ENCODE peak calls at places on chromosomes 12 and 14, in six cellular contexts. V is naive thymus-derived CD4-positive, alpha-beta T cell; T is IMR-90; Z is fibroblast of lung; W is upper lobe of right lung; H is iPS DF 6.9. O is an unnamed sample.

GRCh38 chr12:14240873-14241220 is 124.6 kb upstream of the ATF7IP start:
- DNase-seq in W (no peak), T (no peak), V (no peak), H (no peak), Z (no peak), O (no peak)

GRCh38 chr12:4089147-4089606 is 184.4 kb upstream of the CCND2 start:
- DNase-seq in Z (no peak), H (no peak), W (no peak), V (no peak), T (no peak), O (no peak)

GRCh38 chr12:12804432-12804886 is 8.7 kb upstream of the DDX47 start:
- DNase-seq in Z (peak), V (no peak), T (peak), H (no peak), W (no peak), O (peak)

GRCh38 chr12:28237423-28237822 is 47.2 kb downstream of the CCDC91 start:
- DNase-seq in T (no peak), W (no peak), H (no peak), Z (no peak), V (no peak), O (no peak)

GRCh38 chr12:27163048-27163715 is 80.8 kb upstream of the C12orf71 start:
- DNase-seq in V (no peak), Z (peak), H (no peak), W (no peak), T (peak), O (no peak)

GRCh38 chr12:24562761-24563392 is 386.0 kb downstream of the BCAT1 start:
- DNase-seq in Z (peak), H (no peak), T (peak), W (peak), V (no peak), O (no peak)

GRCh38 chr12:103868215-103868614 is 27.2 kb upstream of the NT5DC3 start:
- DNase-seq in H (no peak), T (no peak), V (no peak), W (no peak), Z (peak), O (no peak)

GRCh38 chr12:95303476-95303875 is 85.9 kb downstream of the VEZT start:
- DNase-seq in V (no peak), Z (peak), W (no peak), H (no peak), T (peak), O (no peak)

GRCh38 chr12:50258167-50258551 is 25.2 kb downstream of the LIMA1 start:
- DNase-seq in W (no peak), T (no peak), H (no peak), V (no peak), Z (no peak), O (no peak)

GRCh38 chr12:80044694-80045046 is 54.7 kb upstream of the OTOGL start:
- DNase-seq in T (peak), H (no peak), V (no peak), W (no peak), Z (peak), O (peak)

GRCh38 chr14:24297190-24297964 is 2.2 kb downstream of the DHRS1 start:
- DNase-seq in V (no peak), Z (no peak), H (no peak), T (peak), W (no peak), O (no peak)

GRCh38 chr14:67071506-67071905 is 117.7 kb upstream of the GARIN2 start:
- DNase-seq in W (no peak), Z (no peak), T (no peak), V (no peak), H (no peak), O (no peak)

GRCh38 chr12:46179693-46180452 is 89.0 kb downstream of the SLC38A1 start:
- DNase-seq in W (no peak), V (no peak), T (no peak), H (no peak), Z (no peak), O (no peak)

GRCh38 chr14:32043624-32044023 is 33.5 kb upstream of the ARHGAP5 start:
- DNase-seq in Z (no peak), H (no peak), V (no peak), W (no peak), T (no peak), O (no peak)

GRCh38 chr12:2636741-2637140 is 158.0 kb upstream of the FKBP4 start:
- DNase-seq in V (no peak), Z (no peak), W (no peak), H (no peak), T (no peak), O (no peak)

GRCh38 chr12:52277486-52278245 is 3.2 kb downstream of the KRT86 start:
- DNase-seq in T (no peak), V (no peak), H (no peak), Z (no peak), W (no peak), O (no peak)

GRCh38 chr12:124567035-124567672 is at the start of gene NCOR2:
- DNase-seq in H (no peak), T (no peak), V (peak), W (peak), Z (no peak), O (no peak)

GRCh38 chr12:26642361-26642760 is 190.6 kb downstream of the ITPR2 start:
- DNase-seq in W (no peak), Z (peak), T (peak), H (no peak), V (no peak), O (no peak)

GRCh38 chr12:108689314-108690190 is 41.8 kb downstream of the CORO1C start:
- DNase-seq in W (no peak), T (peak), V (peak), H (no peak), Z (peak), O (no peak)

GRCh38 chr12:47832263-47832933 is 12.7 kb upstream of the HDAC7 start:
- DNase-seq in Z (no peak), T (no peak), W (no peak), H (no peak), V (no peak), O (no peak)

GRCh38 chr14:106790189-106791036 is 1264.0 kb downstream of the TMEM121 start:
- DNase-seq in T (no peak), Z (no peak), W (peak), H (no peak), V (peak), O (no peak)

GRCh38 chr12:70321182-70321581 is 44.9 kb upstream of the KCNMB4 start:
- DNase-seq in Z (no peak), W (no peak), T (no peak), V (no peak), H (no peak), O (no peak)

GRCh38 chr14:101965145-101965531 is 765 bp downstream of the DYNC1H1 start:
- DNase-seq in V (peak), T (peak), W (peak), Z (peak), H (no peak), O (no peak)

GRCh38 chr12:48980953-48981756 is 3.0 kb downstream of the WNT1 start:
- DNase-seq in H (no peak), V (peak), T (peak), Z (no peak), W (peak), O (no peak)

GRCh38 chr12:13183621-13184020 is 12.9 kb upstream of the EMP1 start:
- DNase-seq in H (no peak), V (no peak), W (no peak), T (peak), Z (no peak), O (no peak)

GRCh38 chr12:107296681-107297086 is 203.3 kb upstream of the CRY1 start:
- DNase-seq in V (no peak), Z (peak), H (no peak), T (no peak), W (no peak), O (no peak)

GRCh38 chr12:54126696-54127537 is 61.9 kb downstream of the SMUG1 start:
- DNase-seq in H (no peak), W (no peak), T (no peak), V (no peak), Z (no peak), O (no peak)

GRCh38 chr14:50345891-50346422 is 33.8 kb downstream of the DMAC2L start:
- DNase-seq in V (no peak), W (no peak), Z (no peak), T (no peak), H (no peak), O (no peak)

GRCh38 chr14:24408764-24409163 is 10.0 kb downstream of the NYNRIN start:
- DNase-seq in V (no peak), H (no peak), T (no peak), W (no peak), Z (no peak), O (no peak)

GRCh38 chr12:108914031-108914630 is 34.2 kb downstream of the DAO start:
- DNase-seq in W (no peak), Z (peak), T (no peak), H (no peak), V (no peak), O (no peak)

GRCh38 chr12:38838211-38838850 is 67.1 kb downstream of the CPNE8 start:
- DNase-seq in Z (no peak), H (no peak), V (no peak), W (no peak), T (no peak), O (no peak)
- H3K27ac ChIP-seq in Z (no peak), H (no peak), V (no peak), W (no peak), T (no peak), O (no peak)

DNA sequence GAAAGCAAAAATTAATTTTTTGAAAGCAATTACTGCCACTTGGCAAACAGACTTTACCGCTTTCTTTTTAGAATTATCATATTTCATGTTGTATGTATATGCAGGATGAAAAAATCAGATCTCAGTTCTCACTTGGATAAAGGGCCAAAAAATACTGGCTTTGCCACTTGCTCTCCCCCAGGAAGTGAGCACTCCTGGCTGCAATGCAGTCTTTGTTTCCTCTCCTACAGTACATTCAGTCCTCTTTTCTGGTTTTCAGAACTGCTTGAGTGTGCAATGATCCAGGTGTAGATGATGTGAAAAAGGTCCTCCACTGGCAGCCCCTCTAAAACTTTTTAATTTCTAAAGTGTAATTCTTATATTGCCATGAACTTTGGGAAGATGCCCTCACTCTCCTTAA is 183.4 kb downstream of the SLC25A21 start:
- DNase-seq in Z (no peak), W (no peak), T (no peak), H (no peak), V (no peak), O (no peak)
- H3K27ac ChIP-seq in Z (no peak), W (no peak), T (no peak), H (no peak), V (no peak), O (no peak)

DNA sequence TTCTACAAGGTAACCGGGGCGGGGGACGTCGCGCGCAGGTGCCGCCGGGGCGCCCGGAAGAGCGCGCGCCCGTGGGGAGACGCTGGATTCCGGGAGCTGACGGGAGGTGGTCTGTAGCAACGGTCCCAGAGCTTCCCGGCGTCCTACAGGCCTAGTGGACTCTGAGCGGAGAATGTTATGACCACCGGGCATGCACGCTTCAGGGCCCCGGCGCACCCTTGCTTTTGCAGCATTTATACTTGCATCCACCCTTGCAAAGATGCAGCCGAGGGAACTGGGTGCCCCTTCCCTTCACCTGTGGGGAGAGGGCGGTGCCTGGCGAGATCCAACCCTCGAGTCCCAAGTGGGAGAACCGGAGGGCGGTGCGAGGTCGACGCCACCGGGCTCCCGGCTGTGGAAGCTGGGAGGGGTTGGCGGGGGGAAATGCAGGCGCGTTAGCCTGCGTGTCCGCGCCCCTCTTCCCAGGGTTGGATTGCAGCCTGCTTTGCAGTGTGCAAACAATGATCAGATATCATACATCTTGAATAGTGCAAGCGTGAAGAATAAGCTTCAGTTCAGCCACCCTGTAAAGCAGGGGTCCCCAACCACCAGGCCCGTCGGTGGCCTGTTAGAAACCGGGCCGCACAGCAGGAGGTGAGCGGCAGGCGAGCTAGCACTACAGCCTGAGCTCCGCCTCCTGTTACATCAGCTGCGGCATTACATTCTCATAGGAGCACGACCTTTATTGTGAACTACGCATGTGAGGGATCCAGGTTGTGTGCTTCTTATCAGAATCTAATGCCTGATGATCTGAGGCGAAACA is 576 bp downstream of the ERP29 start:
- DNase-seq in H (no peak), Z (peak), T (peak), W (peak), V (peak), O (no peak)
- H3K27ac ChIP-seq in H (no peak), Z (peak), T (peak), W (peak), V (peak), O (peak)

GRCh38 chr14:57291692-57292647 is 23.2 kb downstream of the AP5M1 start:
- DNase-seq in T (no peak), Z (no peak), H (no peak), W (no peak), V (no peak), O (no peak)
- H3K27ac ChIP-seq in T (no peak), Z (no peak), H (no peak), W (no peak), V (no peak), O (no peak)

GRCh38 chr12:88141425-88141773 is 489 bp downstream of the CEP290 start:
- DNase-seq in H (no peak), Z (no peak), V (no peak), W (no peak), T (no peak), O (no peak)
- H3K27ac ChIP-seq in H (no peak), Z (peak), V (peak), W (peak), T (peak), O (peak)

GRCh38 chr14:39957290-39957689 is 525.1 kb upstream of the FBXO33 start:
- DNase-seq in Z (no peak), T (no peak), H (no peak), V (no peak), W (no peak), O (no peak)
- H3K27ac ChIP-seq in Z (no peak), T (no peak), H (no peak), V (no peak), W (no peak), O (no peak)

DNA sequence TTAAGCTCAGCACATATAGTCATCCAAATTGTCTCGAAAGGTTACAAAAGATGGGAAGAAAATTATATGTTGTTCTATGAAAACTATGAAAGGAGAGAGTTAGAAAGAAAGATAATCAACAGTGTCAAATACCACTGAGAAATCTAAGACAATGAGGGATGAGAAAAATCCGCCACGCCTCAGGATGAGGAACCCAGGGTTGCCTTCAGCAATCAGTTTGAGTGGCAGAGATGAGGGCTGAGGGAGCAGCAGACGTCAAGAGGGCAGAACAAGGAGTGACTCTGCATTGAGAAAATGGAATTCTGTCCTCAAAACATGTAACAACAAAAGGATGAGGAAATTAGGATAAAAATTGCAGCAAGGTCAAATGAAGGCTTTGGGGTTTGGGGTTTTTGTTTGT is 18.3 kb upstream of the OXA1L start:
- DNase-seq in V (no peak), H (no peak), T (no peak), W (no peak), Z (no peak), O (no peak)
- H3K27ac ChIP-seq in V (no peak), H (no peak), T (no peak), W (no peak), Z (no peak), O (no peak)

DNA sequence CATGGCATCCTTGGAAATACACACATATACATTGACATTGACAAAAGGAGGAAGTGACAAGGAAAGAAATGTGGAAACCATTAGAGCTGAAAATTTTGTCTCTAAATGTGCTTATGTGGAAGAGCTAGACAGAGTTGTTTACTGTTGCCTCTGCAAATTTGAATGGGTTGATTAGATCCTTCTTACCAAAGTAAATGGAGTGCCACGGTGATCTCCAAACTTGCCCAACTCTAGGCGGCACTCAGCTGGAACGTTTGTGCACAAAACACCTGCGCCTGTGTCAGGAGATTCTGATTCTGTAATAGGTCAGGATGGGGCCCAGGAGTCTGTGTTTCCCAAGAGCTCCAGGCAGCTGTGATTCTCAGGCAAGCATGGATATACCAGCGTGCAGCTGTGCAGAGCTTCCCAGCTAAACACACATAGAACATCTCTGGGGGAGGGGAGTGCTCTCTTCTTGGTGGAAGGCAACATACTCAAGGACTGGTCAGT is 77.8 kb upstream of the BDKRB2 start:
- DNase-seq in W (no peak), Z (no peak), H (no peak), V (no peak), T (peak), O (no peak)
- H3K27ac ChIP-seq in W (no peak), Z (no peak), H (no peak), V (peak), T (no peak), O (no peak)

GRCh38 chr12:6225630-6226001 is 25.4 kb downstream of the CD9 start:
- DNase-seq in Z (peak), V (no peak), H (no peak), T (no peak), W (no peak), O (no peak)
- H3K27ac ChIP-seq in Z (peak), V (no peak), H (no peak), T (no peak), W (peak), O (peak)

DNA sequence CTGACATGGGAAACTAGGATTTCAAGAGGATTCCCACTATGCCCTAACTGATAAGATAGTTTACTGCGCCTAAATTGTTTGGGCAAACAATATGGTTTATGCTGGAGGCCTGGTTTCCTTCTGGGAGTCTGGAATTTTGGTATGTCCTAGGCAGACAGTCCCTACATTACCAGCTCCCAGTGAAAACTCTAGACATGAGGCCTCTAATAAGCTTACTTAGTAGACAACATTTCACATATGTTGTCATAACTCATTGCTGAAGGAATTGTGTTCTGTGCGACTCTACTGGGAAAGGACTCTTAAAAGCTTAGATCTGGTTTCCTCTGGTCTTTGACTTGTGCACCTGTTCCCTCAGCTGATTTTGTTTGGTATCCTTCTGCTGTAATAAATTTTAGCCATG is 18.0 kb upstream of the PRPF39 start:
- DNase-seq in H (no peak), V (no peak), Z (no peak), T (no peak), W (no peak), O (no peak)
- H3K27ac ChIP-seq in H (no peak), V (no peak), Z (no peak), T (no peak), W (no peak), O (no peak)